ENCODE peak calls at places on chromosomes 3 and 15, in five cellular contexts. One of them, this sample, is unnamed.
A peak's percentile ranks its signal among the peaks of the same experiment; 100 is the strongest.

GRCh38 chr3:129975332-129976090 is 991 bp downstream of the TRH start:
- DNase-seq in mammary epithelial cell: no peak
- DNase-seq in BJ: no peak
- DNase-seq in AG09319: no peak
- DNase-seq in mucosa of descending colon: no peak
- DNase-seq in this sample: peak; percentile 21

GRCh38 chr3:186523022-186523421 is 21.2 kb downstream of the CRYGS start:
- DNase-seq in mammary epithelial cell: no peak
- DNase-seq in BJ: no peak
- DNase-seq in AG09319: no peak
- DNase-seq in mucosa of descending colon: no peak
- DNase-seq in this sample: no peak

GRCh38 chr3:56321383-56321782 is 146.9 kb downstream of the ERC2 start:
- DNase-seq in mammary epithelial cell: no peak
- DNase-seq in BJ: no peak
- DNase-seq in AG09319: no peak
- DNase-seq in mucosa of descending colon: no peak
- DNase-seq in this sample: no peak

GRCh38 chr3:4804161-4805058 is 174.8 kb upstream of the BHLHE40 start:
- DNase-seq in mammary epithelial cell: peak; percentile 34
- DNase-seq in BJ: no peak
- DNase-seq in AG09319: no peak
- DNase-seq in mucosa of descending colon: no peak
- DNase-seq in this sample: no peak

GRCh38 chr3:142568393-142569017 is 10.0 kb downstream of the ATR start:
- DNase-seq in mammary epithelial cell: no peak
- DNase-seq in BJ: no peak
- DNase-seq in AG09319: no peak
- DNase-seq in mucosa of descending colon: no peak
- DNase-seq in this sample: no peak

GRCh38 chr3:151085889-151086483 is 522 bp downstream of the MED12L start:
- DNase-seq in mammary epithelial cell: no peak
- DNase-seq in BJ: no peak
- DNase-seq in AG09319: no peak
- DNase-seq in mucosa of descending colon: peak; percentile 31
- DNase-seq in this sample: peak; percentile 27

GRCh38 chr3:49842843-49843242 is 13.5 kb downstream of the TRAIP start:
- DNase-seq in mammary epithelial cell: no peak
- DNase-seq in BJ: no peak
- DNase-seq in AG09319: no peak
- DNase-seq in mucosa of descending colon: no peak
- DNase-seq in this sample: no peak

GRCh38 chr3:14913926-14914776 is 33.2 kb upstream of the NR2C2 start:
- DNase-seq in mammary epithelial cell: no peak
- DNase-seq in BJ: no peak
- DNase-seq in AG09319: no peak
- DNase-seq in mucosa of descending colon: no peak
- DNase-seq in this sample: no peak

GRCh38 chr15:88649286-88649733 is 10.5 kb downstream of the ISG20 start:
- DNase-seq in mammary epithelial cell: peak; percentile 94
- DNase-seq in BJ: peak; percentile 39
- DNase-seq in AG09319: peak; percentile 38
- DNase-seq in mucosa of descending colon: peak; percentile 63
- DNase-seq in this sample: peak; percentile 95

GRCh38 chr3:132645058-132645457 is 14.6 kb downstream of the ACAD11 start:
- DNase-seq in mammary epithelial cell: no peak
- DNase-seq in BJ: no peak
- DNase-seq in AG09319: no peak
- DNase-seq in mucosa of descending colon: no peak
- DNase-seq in this sample: no peak

GRCh38 chr15:101536875-101537405 is 47.4 kb upstream of the PCSK6 start:
- DNase-seq in mammary epithelial cell: no peak
- DNase-seq in BJ: no peak
- DNase-seq in AG09319: no peak
- DNase-seq in mucosa of descending colon: no peak
- DNase-seq in this sample: no peak

GRCh38 chr15:69860921-69861320 is 236.8 kb downstream of the TLE3 start:
- DNase-seq in mammary epithelial cell: no peak
- DNase-seq in BJ: no peak
- DNase-seq in AG09319: no peak
- DNase-seq in mucosa of descending colon: no peak
- DNase-seq in this sample: no peak

GRCh38 chr3:170360916-170361315 is 3.4 kb downstream of the SKIL start:
- DNase-seq in mammary epithelial cell: no peak
- DNase-seq in BJ: no peak
- DNase-seq in AG09319: no peak
- DNase-seq in mucosa of descending colon: no peak
- DNase-seq in this sample: no peak

GRCh38 chr15:43948691-43949325 is 122.0 kb downstream of the WDR76 start:
- DNase-seq in mammary epithelial cell: no peak
- DNase-seq in BJ: no peak
- DNase-seq in AG09319: no peak
- DNase-seq in mucosa of descending colon: no peak
- DNase-seq in this sample: peak; percentile 18

GRCh38 chr3:46848271-46849097 is 14.8 kb downstream of the MYL3 start:
- DNase-seq in mammary epithelial cell: no peak
- DNase-seq in BJ: peak; percentile 27
- DNase-seq in AG09319: no peak
- DNase-seq in mucosa of descending colon: peak; percentile 40
- DNase-seq in this sample: peak; percentile 64

GRCh38 chr3:194476784-194477183 is 10.0 kb downstream of the ATP13A3 start:
- DNase-seq in mammary epithelial cell: no peak
- DNase-seq in BJ: no peak
- DNase-seq in AG09319: no peak
- DNase-seq in mucosa of descending colon: no peak
- DNase-seq in this sample: no peak

GRCh38 chr3:53416530-53416929 is 69.2 kb upstream of the DCP1A start:
- DNase-seq in mammary epithelial cell: no peak
- DNase-seq in BJ: no peak
- DNase-seq in AG09319: no peak
- DNase-seq in mucosa of descending colon: no peak
- DNase-seq in this sample: no peak

GRCh38 chr15:73482184-73482583 is 39.2 kb downstream of the REC114 start:
- DNase-seq in mammary epithelial cell: no peak
- DNase-seq in BJ: no peak
- DNase-seq in AG09319: no peak
- DNase-seq in mucosa of descending colon: no peak
- DNase-seq in this sample: no peak

GRCh38 chr15:39198044-39198625 is 382.7 kb upstream of the THBS1 start:
- DNase-seq in mammary epithelial cell: peak; percentile 85
- DNase-seq in BJ: no peak
- DNase-seq in AG09319: no peak
- DNase-seq in mucosa of descending colon: no peak
- DNase-seq in this sample: no peak

GRCh38 chr3:111989061-111989678 is 9.6 kb upstream of the TAGLN3 start:
- DNase-seq in mammary epithelial cell: peak; percentile 55
- DNase-seq in BJ: peak; percentile 25
- DNase-seq in AG09319: no peak
- DNase-seq in mucosa of descending colon: no peak
- DNase-seq in this sample: no peak

GRCh38 chr3:189588818-189589569 is 42.2 kb upstream of the TP63 start:
- DNase-seq in mammary epithelial cell: peak; percentile 48
- DNase-seq in BJ: no peak
- DNase-seq in AG09319: no peak
- DNase-seq in mucosa of descending colon: no peak
- DNase-seq in this sample: no peak

GRCh38 chr3:160343132-160343531 is 55.9 kb downstream of the IFT80 start:
- DNase-seq in mammary epithelial cell: peak; percentile 4
- DNase-seq in BJ: no peak
- DNase-seq in AG09319: no peak
- DNase-seq in mucosa of descending colon: no peak
- DNase-seq in this sample: no peak

GRCh38 chr15:73894133-73894814 is 20.9 kb downstream of the TBC1D21 start:
- DNase-seq in mammary epithelial cell: no peak
- DNase-seq in BJ: no peak
- DNase-seq in AG09319: no peak
- DNase-seq in mucosa of descending colon: no peak
- DNase-seq in this sample: no peak

GRCh38 chr3:128907706-128908445 is 28.5 kb downstream of the ACAD9 start:
- DNase-seq in mammary epithelial cell: no peak
- DNase-seq in BJ: no peak
- DNase-seq in AG09319: no peak
- DNase-seq in mucosa of descending colon: no peak
- DNase-seq in this sample: no peak

GRCh38 chr15:94205366-94205765 is 26.0 kb upstream of the MCTP2 start:
- DNase-seq in mammary epithelial cell: no peak
- DNase-seq in BJ: no peak
- DNase-seq in AG09319: peak; percentile 10
- DNase-seq in mucosa of descending colon: no peak
- DNase-seq in this sample: peak; percentile 35

GRCh38 chr3:128482175-128482856 is 10.7 kb downstream of the GATA2 start:
- DNase-seq in mammary epithelial cell: no peak
- DNase-seq in BJ: no peak
- DNase-seq in AG09319: no peak
- DNase-seq in mucosa of descending colon: no peak
- DNase-seq in this sample: no peak

DNA sequence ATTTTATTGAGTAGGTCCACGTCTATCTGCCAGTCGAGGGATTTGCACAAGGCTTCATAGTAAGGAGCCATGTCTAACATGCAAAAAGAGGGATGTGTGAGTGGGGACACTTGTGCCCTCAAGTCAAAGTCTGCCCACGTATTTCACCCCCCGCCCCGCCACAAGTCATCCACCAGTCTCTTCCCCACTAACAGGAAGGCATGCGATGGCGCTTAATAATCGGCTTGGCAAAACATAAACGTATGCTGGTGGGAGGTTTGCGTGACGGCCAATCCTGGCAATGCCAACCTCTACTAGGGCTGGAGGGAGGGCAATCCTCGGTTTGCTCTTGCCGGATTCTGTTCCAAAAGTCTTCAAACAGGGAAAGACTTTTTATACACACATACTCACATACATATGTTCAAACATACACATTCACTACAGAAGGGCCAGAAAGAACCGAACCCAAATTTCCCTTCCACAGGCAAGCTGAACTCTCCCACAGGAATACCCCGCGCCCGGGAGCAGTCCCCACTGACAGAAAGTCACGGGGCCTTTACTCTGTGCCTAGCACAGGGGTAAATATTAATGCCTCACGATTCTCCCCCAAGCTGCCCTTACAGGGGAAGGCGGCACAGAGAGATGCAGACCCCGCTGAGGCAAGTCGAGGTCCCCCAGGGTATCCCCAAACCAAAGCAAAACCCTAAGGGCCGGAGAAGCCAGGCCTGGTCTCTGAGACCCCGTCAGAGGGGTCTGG is 675 bp downstream of the PSMD6 start:
- DNase-seq in mammary epithelial cell: peak; percentile 35
- DNase-seq in BJ: no peak
- DNase-seq in AG09319: no peak
- DNase-seq in mucosa of descending colon: peak; percentile 22
- DNase-seq in this sample: peak; percentile 59
- TF ChIP-seq CTCF in mammary epithelial cell: no peak
- TF ChIP-seq CTCF in BJ: no peak
- TF ChIP-seq CTCF in AG09319: no peak
- TF ChIP-seq CTCF in mucosa of descending colon: no peak
- TF ChIP-seq CTCF in this sample: no peak

DNA sequence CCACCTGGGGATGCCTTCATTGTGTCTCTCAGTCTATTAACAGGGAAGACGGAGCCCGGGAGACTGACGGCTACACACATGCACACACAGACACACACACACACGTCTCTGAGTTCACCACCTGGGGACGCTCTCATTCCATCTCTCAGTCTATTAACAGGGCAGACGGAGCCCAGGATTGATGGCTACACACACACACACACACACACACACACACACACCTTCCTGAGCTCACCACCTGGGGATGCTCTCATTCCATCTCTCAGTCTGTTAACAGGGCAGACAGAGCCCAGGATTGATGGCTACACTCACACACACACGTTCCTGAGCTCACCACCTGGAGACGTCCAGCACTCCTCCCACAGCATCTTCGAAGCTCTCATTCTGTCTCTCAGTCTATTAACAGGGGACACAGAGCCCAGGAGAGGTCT is 143.9 kb downstream of the OR4M2 start:
- DNase-seq in mammary epithelial cell: no peak
- DNase-seq in BJ: no peak
- DNase-seq in AG09319: no peak
- DNase-seq in mucosa of descending colon: no peak
- DNase-seq in this sample: no peak
- TF ChIP-seq CTCF in mammary epithelial cell: peak; percentile 54
- TF ChIP-seq CTCF in BJ: no peak
- TF ChIP-seq CTCF in AG09319: no peak
- TF ChIP-seq CTCF in mucosa of descending colon: no peak
- TF ChIP-seq CTCF in this sample: no peak

DNA sequence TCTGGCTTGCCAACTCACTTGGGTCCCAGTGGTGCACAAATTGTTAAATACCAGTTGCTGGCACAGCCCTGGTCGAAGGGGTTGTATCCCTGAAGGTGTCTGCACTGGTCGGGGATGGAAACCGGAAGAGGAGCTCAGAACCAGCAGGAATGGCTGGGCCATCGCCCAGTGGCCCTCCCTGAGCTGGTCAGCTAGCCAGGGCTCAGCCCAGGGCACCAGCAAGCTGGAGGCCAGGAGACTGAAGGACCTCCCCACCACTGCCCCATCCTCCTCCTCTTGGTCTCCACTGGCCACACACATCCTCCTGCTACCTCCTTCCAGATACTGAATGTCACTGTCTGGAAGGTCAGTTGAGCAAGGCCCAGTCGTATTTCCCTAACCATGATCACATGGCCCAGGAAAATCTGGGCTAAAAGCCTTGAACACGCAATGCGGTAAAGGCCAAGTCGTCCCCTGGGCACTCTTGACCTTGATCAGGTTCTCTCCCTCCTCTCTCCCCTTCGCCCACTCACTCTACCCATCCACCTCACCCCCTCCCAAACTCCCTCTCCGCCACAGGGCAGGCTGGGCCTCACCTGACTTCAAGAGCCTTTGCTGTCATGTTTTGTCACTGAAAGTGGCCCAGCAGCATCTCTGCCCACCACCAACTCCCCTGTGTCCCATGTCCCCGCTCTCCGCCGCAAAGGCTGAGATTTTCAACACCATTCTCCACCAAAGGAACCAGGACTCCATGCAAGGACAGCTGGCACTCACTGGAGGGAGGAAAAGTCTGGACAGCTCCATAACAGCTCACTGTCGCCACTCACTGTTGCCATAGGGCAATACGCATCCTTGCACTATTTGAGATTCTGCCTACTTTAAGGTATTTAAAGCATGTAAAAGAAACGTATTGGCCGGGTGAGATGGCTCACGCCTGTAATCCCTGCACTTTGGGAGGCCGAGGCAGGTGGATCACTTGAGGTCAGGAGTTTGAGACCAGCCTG is 12.1 kb downstream of the ZDHHC19 start:
- DNase-seq in mammary epithelial cell: no peak
- DNase-seq in BJ: no peak
- DNase-seq in AG09319: no peak
- DNase-seq in mucosa of descending colon: no peak
- DNase-seq in this sample: no peak
- TF ChIP-seq CTCF in mammary epithelial cell: peak; percentile 42
- TF ChIP-seq CTCF in BJ: peak; percentile 4
- TF ChIP-seq CTCF in AG09319: no peak
- TF ChIP-seq CTCF in mucosa of descending colon: no peak
- TF ChIP-seq CTCF in this sample: no peak

DNA sequence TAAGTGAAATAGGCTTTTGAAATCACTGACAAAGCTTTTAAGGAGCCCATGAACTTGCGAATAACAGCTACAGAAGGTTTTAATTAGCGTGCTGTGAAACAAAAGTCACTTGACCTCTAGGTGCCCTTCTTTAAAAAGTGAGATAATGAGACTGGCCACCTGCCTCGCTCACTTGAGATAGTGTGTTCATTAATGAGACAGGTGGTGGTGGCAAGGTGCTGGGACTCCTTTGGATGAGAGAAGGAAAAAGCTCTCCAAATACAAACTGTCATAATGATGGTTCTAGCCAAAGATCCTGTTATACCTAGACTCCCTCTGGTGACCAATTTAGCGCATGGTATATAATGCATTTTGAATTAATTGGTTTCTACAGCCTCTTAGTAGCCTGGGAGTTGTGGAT is 22.7 kb upstream of the IREB2 start:
- DNase-seq in mammary epithelial cell: peak; percentile 22
- DNase-seq in BJ: no peak
- DNase-seq in AG09319: no peak
- DNase-seq in mucosa of descending colon: no peak
- DNase-seq in this sample: no peak
- TF ChIP-seq CTCF in mammary epithelial cell: peak; percentile 42
- TF ChIP-seq CTCF in BJ: peak; percentile 40
- TF ChIP-seq CTCF in AG09319: peak; percentile 44
- TF ChIP-seq CTCF in mucosa of descending colon: no peak
- TF ChIP-seq CTCF in this sample: no peak

This sample was measured in activated CD8-positive, alpha-beta T cell treated with anti-CD3 and anti-CD28 coated beads for 36 hours.